ENCODE peak calls at places on chromosomes 13 and 19, in ten cellular contexts. I is small intestine, X is NCI-H82, Y is AG08396, K is germinal center, J is pulmonary artery endothelial cell, W is NCI-H2081 treated with DMSO at 0.1 percent for 48 hours, Z is Kasumi-1, C is AG08395, V is lower lobe of right lung. L is an unnamed sample.

GRCh38 chr19:1047696-1048147 is 7.8 kb downstream of the ABCA7 start:
- DNase-seq in K (no peak), I (peak; percentile 64), C (no peak), X (no peak), J (no peak), W (no peak), Z (no peak), Y (no peak), V (no peak), L (no peak)

GRCh38 chr13:105069106-105069505 is 1466.4 kb downstream of the EFNB2 start:
- DNase-seq in I (no peak), W (no peak), X (no peak), Z (no peak), J (no peak), K (no peak), V (no peak), C (no peak), Y (no peak), L (no peak)

GRCh38 chr19:1265611-1266115 is 3.5 kb upstream of the CIRBP start:
- DNase-seq in W (no peak), I (peak; percentile 55), V (peak; percentile 80), J (no peak), K (no peak), X (peak; percentile 46), Y (peak; percentile 86), Z (no peak), C (peak; percentile 79), L (peak; percentile 52)

GRCh38 chr19:45342911-45343310 is 2.4 kb downstream of the KLC3 start:
- DNase-seq in C (no peak), K (no peak), W (no peak), J (no peak), Y (no peak), Z (no peak), V (no peak), X (no peak), I (no peak), L (no peak)

GRCh38 chr19:38658462-38659306 is 11.2 kb downstream of the ACTN4 start:
- DNase-seq in I (peak; percentile 91), V (no peak), K (no peak), C (peak; percentile 93), Y (peak; percentile 86), Z (no peak), J (peak; percentile 96), X (no peak), W (peak; percentile 54), L (no peak)

GRCh38 chr19:19493841-19494546 is 21.4 kb downstream of the TSSK6 start:
- DNase-seq in V (no peak), Z (no peak), Y (no peak), C (no peak), X (no peak), W (no peak), I (no peak), K (no peak), J (no peak), L (no peak)

GRCh38 chr13:22141636-22142035 is 470.8 kb downstream of the FGF9 start:
- DNase-seq in Y (no peak), K (no peak), I (no peak), X (no peak), Z (no peak), C (no peak), W (no peak), V (no peak), J (no peak), L (no peak)

GRCh38 chr13:41289463-41289881 is 21.6 kb upstream of the NAA16 start:
- DNase-seq in I (no peak), K (no peak), X (no peak), J (no peak), Y (no peak), C (no peak), Z (no peak), W (no peak), V (no peak), L (no peak)

GRCh38 chr13:57632276-57633140 is 964 bp downstream of the PCDH17 start:
- DNase-seq in W (no peak), I (no peak), X (no peak), V (peak; percentile 46), Z (no peak), C (no peak), K (no peak), Y (peak; percentile 2), J (no peak), L (no peak)

GRCh38 chr13:32426191-32426980 is 1.5 kb downstream of the N4BP2L1 start:
- DNase-seq in J (no peak), Z (peak; percentile 43), X (no peak), W (no peak), Y (peak; percentile 22), C (no peak), K (peak; percentile 69), I (peak; percentile 88), V (no peak), L (peak; percentile 50)

GRCh38 chr13:113596321-113597200 is 12.0 kb downstream of the TFDP1 start:
- DNase-seq in C (no peak), W (no peak), X (no peak), J (no peak), Y (no peak), K (no peak), I (no peak), Z (no peak), V (peak; percentile 36), L (no peak)

GRCh38 chr19:18677156-18677555 is 6.3 kb upstream of the CRTC1 start:
- DNase-seq in X (peak; percentile 32), W (no peak), Z (no peak), I (no peak), C (no peak), Y (no peak), V (no peak), J (no peak), K (no peak), L (no peak)

GRCh38 chr13:34817246-34817645 is 124.8 kb upstream of the NBEA start:
- DNase-seq in V (no peak), K (no peak), J (no peak), X (no peak), I (no peak), Z (no peak), W (no peak), C (no peak), Y (no peak), L (no peak)

GRCh38 chr19:16067205-16067938 is 8.9 kb upstream of the TPM4 start:
- DNase-seq in V (peak; percentile 84), J (no peak), K (no peak), Z (no peak), C (peak; percentile 85), W (no peak), X (no peak), I (peak; percentile 37), Y (peak; percentile 92), L (no peak)

GRCh38 chr13:51453308-51453958 is 597 bp upstream of the INTS6 start:
- DNase-seq in Z (peak; percentile 76), J (no peak), K (peak; percentile 84), X (peak; percentile 94), W (no peak), V (peak; percentile 90), I (peak; percentile 86), Y (peak; percentile 86), C (peak; percentile 69), L (peak; percentile 82)

GRCh38 chr13:23871616-23872220 is 17.5 kb downstream of the MIPEP start:
- DNase-seq in X (peak; percentile 58), C (peak; percentile 69), V (no peak), Z (no peak), W (no peak), Y (peak; percentile 47), K (peak; percentile 20), I (peak; percentile 29), J (no peak), L (no peak)

GRCh38 chr19:56211718-56212117 is 9.6 kb downstream of the ZSCAN5C start:
- DNase-seq in J (no peak), Y (no peak), C (no peak), I (no peak), K (no peak), Z (no peak), X (peak; percentile 12), V (no peak), W (no peak), L (no peak)

GRCh38 chr13:79593611-79594275 is 112.8 kb downstream of the NDFIP2 start:
- DNase-seq in J (no peak), C (peak; percentile 61), I (no peak), K (no peak), V (no peak), W (no peak), Y (no peak), X (peak; percentile 23), Z (no peak), L (no peak)

GRCh38 chr19:2636897-2637683 is 65.4 kb downstream of the GNG7 start:
- DNase-seq in J (no peak), C (peak; percentile 79), Y (peak; percentile 86), W (no peak), X (peak; percentile 30), V (peak; percentile 83), I (peak; percentile 34), K (peak; percentile 88), Z (peak; percentile 29), L (peak; percentile 56)

GRCh38 chr19:5038631-5039271 is 69.8 kb downstream of the KDM4B start:
- DNase-seq in Z (peak; percentile 63), J (no peak), K (peak; percentile 56), I (no peak), C (peak; percentile 51), X (peak; percentile 48), Y (peak; percentile 70), W (no peak), V (no peak), L (no peak)

GRCh38 chr19:23241433-23241832 is 8.8 kb downstream of the ZNF724 start:
- DNase-seq in K (no peak), Z (no peak), C (no peak), I (no peak), X (no peak), W (no peak), J (no peak), V (no peak), Y (no peak), L (no peak)

GRCh38 chr13:62387642-62388041 is 972.0 kb upstream of the PCDH20 start:
- DNase-seq in Y (no peak), Z (no peak), J (no peak), I (no peak), W (no peak), V (no peak), K (no peak), C (no peak), X (peak; percentile 35), L (no peak)

GRCh38 chr13:51959773-51960172 is 51.5 kb downstream of the ATP7B start:
- DNase-seq in J (no peak), Y (no peak), I (peak; percentile 81), Z (no peak), K (no peak), V (no peak), W (no peak), X (no peak), C (no peak), L (no peak)

GRCh38 chr13:68506888-68507551 is 1276.9 kb upstream of the PCDH9 start:
- DNase-seq in X (no peak), W (no peak), Y (no peak), I (no peak), J (no peak), C (no peak), Z (no peak), K (no peak), V (no peak), L (no peak)

GRCh38 chr19:18450021-18450933 is 12.3 kb upstream of the ISYNA1 start:
- DNase-seq in X (no peak), V (no peak), Y (no peak), I (no peak), W (no peak), C (no peak), Z (no peak), J (no peak), K (no peak), L (no peak)

GRCh38 chr19:32232449-32232848 is 113.0 kb upstream of the ZNF507 start:
- DNase-seq in W (no peak), I (no peak), Z (no peak), Y (no peak), C (no peak), X (no peak), V (no peak), J (no peak), K (no peak), L (no peak)

GRCh38 chr19:46755077-46755852 is 9.0 kb upstream of the STRN4 start:
- DNase-seq in C (peak; percentile 35), I (no peak), K (no peak), V (peak; percentile 56), W (no peak), X (no peak), J (peak; percentile 64), Y (peak; percentile 69), Z (peak; percentile 29), L (no peak)

GRCh38 chr13:18956473-18957078 is 225.0 kb downstream of the TUBA3C start:
- DNase-seq in Z (no peak), V (no peak), W (no peak), Y (no peak), I (no peak), J (no peak), X (no peak), K (no peak), C (no peak), L (no peak)